ENCODE peak calls at places on chromosomes 3 and 15, in seven cellular contexts. One of them, this sample, is unnamed. For H3K9me3, the result is how much of the 10 kb centered on the place peaks cover.

GRCh38 chr3:171248426-171249115 is 211.6 kb downstream of the TNIK start:
- DNase-seq in Peyer's patch: no peak
- DNase-seq in left ventricle myocardium inferior: no peak
- DNase-seq in transverse colon: no peak
- DNase-seq in fibroblast of lung: no peak
- DNase-seq in Karpas-422: no peak
- DNase-seq in right lobe of liver: no peak
- DNase-seq in this sample: no peak

GRCh38 chr3:41579861-41580260 is 380.6 kb downstream of the CTNNB1 start:
- DNase-seq in Peyer's patch: no peak
- DNase-seq in left ventricle myocardium inferior: no peak
- DNase-seq in transverse colon: no peak
- DNase-seq in fibroblast of lung: no peak
- DNase-seq in Karpas-422: no peak
- DNase-seq in right lobe of liver: no peak
- DNase-seq in this sample: no peak

GRCh38 chr15:76196949-76197315 is 114.3 kb downstream of the ETFA start:
- DNase-seq in Peyer's patch: no peak
- DNase-seq in left ventricle myocardium inferior: peak
- DNase-seq in transverse colon: peak
- DNase-seq in fibroblast of lung: no peak
- DNase-seq in Karpas-422: no peak
- DNase-seq in right lobe of liver: no peak
- DNase-seq in this sample: no peak

GRCh38 chr15:58114812-58115211 is 23.4 kb upstream of the AQP9 start:
- DNase-seq in Peyer's patch: no peak
- DNase-seq in left ventricle myocardium inferior: no peak
- DNase-seq in transverse colon: no peak
- DNase-seq in fibroblast of lung: no peak
- DNase-seq in Karpas-422: no peak
- DNase-seq in right lobe of liver: no peak
- DNase-seq in this sample: no peak

GRCh38 chr3:144221771-144222170 is 250.1 kb downstream of the DIPK2A start:
- DNase-seq in Peyer's patch: no peak
- DNase-seq in left ventricle myocardium inferior: no peak
- DNase-seq in transverse colon: no peak
- DNase-seq in fibroblast of lung: no peak
- DNase-seq in Karpas-422: no peak
- DNase-seq in right lobe of liver: no peak
- DNase-seq in this sample: no peak

GRCh38 chr3:13479332-13479581 is 849 bp upstream of the HDAC11 start:
- DNase-seq in Peyer's patch: peak
- DNase-seq in left ventricle myocardium inferior: peak
- DNase-seq in transverse colon: no peak
- DNase-seq in fibroblast of lung: no peak
- DNase-seq in Karpas-422: no peak
- DNase-seq in right lobe of liver: peak
- DNase-seq in this sample: peak

GRCh38 chr3:11642455-11643162 is 1.1 kb downstream of the VGLL4 start:
- DNase-seq in Peyer's patch: peak
- DNase-seq in left ventricle myocardium inferior: peak
- DNase-seq in transverse colon: peak
- DNase-seq in fibroblast of lung: peak
- DNase-seq in Karpas-422: peak
- DNase-seq in right lobe of liver: peak
- DNase-seq in this sample: peak

GRCh38 chr3:10470666-10471336 is 34.6 kb downstream of the ATP2B2 start:
- DNase-seq in Peyer's patch: no peak
- DNase-seq in left ventricle myocardium inferior: no peak
- DNase-seq in transverse colon: no peak
- DNase-seq in fibroblast of lung: no peak
- DNase-seq in Karpas-422: no peak
- DNase-seq in right lobe of liver: no peak
- DNase-seq in this sample: no peak

GRCh38 chr3:185631108-185631507 is 45.0 kb downstream of the SENP2 start:
- DNase-seq in Peyer's patch: no peak
- DNase-seq in left ventricle myocardium inferior: no peak
- DNase-seq in transverse colon: no peak
- DNase-seq in fibroblast of lung: no peak
- DNase-seq in Karpas-422: no peak
- DNase-seq in right lobe of liver: no peak
- DNase-seq in this sample: no peak

GRCh38 chr3:197428117-197428761 is 127.5 kb downstream of the BDH1 start:
- DNase-seq in Peyer's patch: peak
- DNase-seq in left ventricle myocardium inferior: peak
- DNase-seq in transverse colon: peak
- DNase-seq in fibroblast of lung: peak
- DNase-seq in Karpas-422: peak
- DNase-seq in right lobe of liver: no peak
- DNase-seq in this sample: no peak

GRCh38 chr3:62036726-62037125 is 336.6 kb downstream of the FEZF2 start:
- DNase-seq in Peyer's patch: no peak
- DNase-seq in left ventricle myocardium inferior: no peak
- DNase-seq in transverse colon: no peak
- DNase-seq in fibroblast of lung: no peak
- DNase-seq in Karpas-422: no peak
- DNase-seq in right lobe of liver: no peak
- DNase-seq in this sample: no peak

GRCh38 chr15:25060472-25060803 is 105.7 kb downstream of the SNRPN start:
- DNase-seq in Peyer's patch: peak
- DNase-seq in left ventricle myocardium inferior: no peak
- DNase-seq in transverse colon: no peak
- DNase-seq in fibroblast of lung: no peak
- DNase-seq in Karpas-422: no peak
- DNase-seq in right lobe of liver: no peak
- DNase-seq in this sample: no peak
- H3K9me3 ChIP-seq in Peyer's patch: under half
- H3K9me3 ChIP-seq in left ventricle myocardium inferior: half or more
- H3K9me3 ChIP-seq in transverse colon: half or more
- H3K9me3 ChIP-seq in fibroblast of lung: under half
- H3K9me3 ChIP-seq in Karpas-422: half or more
- H3K9me3 ChIP-seq in right lobe of liver: under half
- H3K9me3 ChIP-seq in this sample: half or more

GRCh38 chr15:25188051-25188450 is 233.3 kb downstream of the SNRPN start:
- DNase-seq in Peyer's patch: no peak
- DNase-seq in left ventricle myocardium inferior: no peak
- DNase-seq in transverse colon: no peak
- DNase-seq in fibroblast of lung: no peak
- DNase-seq in Karpas-422: no peak
- DNase-seq in right lobe of liver: no peak
- DNase-seq in this sample: no peak

GRCh38 chr15:25186411-25186810 is 231.6 kb downstream of the SNRPN start:
- DNase-seq in Peyer's patch: no peak
- DNase-seq in left ventricle myocardium inferior: no peak
- DNase-seq in transverse colon: no peak
- DNase-seq in fibroblast of lung: no peak
- DNase-seq in Karpas-422: no peak
- DNase-seq in right lobe of liver: peak
- DNase-seq in this sample: no peak

GRCh38 chr15:25186906-25187645 is 232.3 kb downstream of the SNRPN start:
- DNase-seq in Peyer's patch: no peak
- DNase-seq in left ventricle myocardium inferior: no peak
- DNase-seq in transverse colon: no peak
- DNase-seq in fibroblast of lung: no peak
- DNase-seq in Karpas-422: no peak
- DNase-seq in right lobe of liver: no peak
- DNase-seq in this sample: no peak

GRCh38 chr15:25189551-25189950 is 234.8 kb downstream of the SNRPN start:
- DNase-seq in Peyer's patch: no peak
- DNase-seq in left ventricle myocardium inferior: no peak
- DNase-seq in transverse colon: no peak
- DNase-seq in fibroblast of lung: no peak
- DNase-seq in Karpas-422: no peak
- DNase-seq in right lobe of liver: no peak
- DNase-seq in this sample: no peak

GRCh38 chr15:25188551-25189101 is 233.8 kb downstream of the SNRPN start:
- DNase-seq in Peyer's patch: no peak
- DNase-seq in left ventricle myocardium inferior: no peak
- DNase-seq in transverse colon: no peak
- DNase-seq in fibroblast of lung: no peak
- DNase-seq in Karpas-422: no peak
- DNase-seq in right lobe of liver: no peak
- DNase-seq in this sample: no peak
- H3K9me3 ChIP-seq in Peyer's patch: under half
- H3K9me3 ChIP-seq in left ventricle myocardium inferior: under half
- H3K9me3 ChIP-seq in transverse colon: under half
- H3K9me3 ChIP-seq in fibroblast of lung: under half
- H3K9me3 ChIP-seq in Karpas-422: under half
- H3K9me3 ChIP-seq in right lobe of liver: under half
- H3K9me3 ChIP-seq in this sample: under half

DNA sequence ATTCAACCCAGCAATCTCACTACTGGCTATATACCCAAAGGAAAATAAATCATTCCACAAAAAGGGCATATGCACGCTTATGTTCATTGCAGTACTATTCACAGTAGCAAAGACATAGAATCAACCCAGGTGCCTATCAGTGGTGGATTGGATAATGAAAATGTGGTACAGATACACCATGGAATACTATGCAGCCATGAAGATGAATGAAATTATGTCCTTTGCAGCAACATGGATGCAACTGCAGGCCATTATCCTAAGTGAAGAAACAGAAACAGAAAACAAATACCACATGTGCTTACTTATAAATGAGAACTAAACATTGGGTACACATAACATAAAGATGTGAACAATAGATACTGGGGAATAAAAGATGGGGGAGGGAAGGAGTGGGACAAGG is 606.4 kb upstream of the GRM7 start:
- DNase-seq in Peyer's patch: no peak
- DNase-seq in left ventricle myocardium inferior: no peak
- DNase-seq in transverse colon: no peak
- DNase-seq in fibroblast of lung: no peak
- DNase-seq in Karpas-422: no peak
- DNase-seq in right lobe of liver: no peak
- DNase-seq in this sample: no peak
- H3K9me3 ChIP-seq in Peyer's patch: under half
- H3K9me3 ChIP-seq in left ventricle myocardium inferior: under half
- H3K9me3 ChIP-seq in transverse colon: under half
- H3K9me3 ChIP-seq in fibroblast of lung: under half
- H3K9me3 ChIP-seq in Karpas-422: under half
- H3K9me3 ChIP-seq in right lobe of liver: under half
- H3K9me3 ChIP-seq in this sample: under half

GRCh38 chr3:43048470-43048869 is 57.4 kb downstream of the POMGNT2 start:
- DNase-seq in Peyer's patch: no peak
- DNase-seq in left ventricle myocardium inferior: no peak
- DNase-seq in transverse colon: no peak
- DNase-seq in fibroblast of lung: no peak
- DNase-seq in Karpas-422: peak
- DNase-seq in right lobe of liver: no peak
- DNase-seq in this sample: no peak
- H3K9me3 ChIP-seq in Peyer's patch: under half
- H3K9me3 ChIP-seq in left ventricle myocardium inferior: half or more
- H3K9me3 ChIP-seq in transverse colon: under half
- H3K9me3 ChIP-seq in fibroblast of lung: under half
- H3K9me3 ChIP-seq in Karpas-422: under half
- H3K9me3 ChIP-seq in right lobe of liver: under half
- H3K9me3 ChIP-seq in this sample: under half

DNA sequence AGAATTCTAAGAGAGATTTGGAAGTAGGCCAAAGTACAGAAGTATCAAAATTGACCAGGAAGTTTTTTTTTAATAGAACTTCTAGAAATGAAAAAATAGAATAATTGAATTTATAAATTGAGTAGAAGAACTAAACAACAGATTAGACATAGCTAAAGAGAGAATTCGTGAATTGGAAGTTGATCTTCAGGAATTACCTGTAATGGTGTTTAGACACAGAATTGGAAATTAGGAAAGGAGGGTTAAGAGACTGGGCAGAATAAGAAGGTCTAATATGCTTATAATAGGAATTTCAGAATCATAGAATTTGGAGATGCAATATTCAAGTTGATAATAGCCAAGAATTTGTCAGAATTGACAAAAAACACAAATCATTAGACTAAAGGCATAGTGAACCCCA is 16.2 kb downstream of the ACVR2B start:
- DNase-seq in Peyer's patch: no peak
- DNase-seq in left ventricle myocardium inferior: no peak
- DNase-seq in transverse colon: no peak
- DNase-seq in fibroblast of lung: no peak
- DNase-seq in Karpas-422: no peak
- DNase-seq in right lobe of liver: no peak
- DNase-seq in this sample: no peak
- H3K9me3 ChIP-seq in Peyer's patch: under half
- H3K9me3 ChIP-seq in left ventricle myocardium inferior: under half
- H3K9me3 ChIP-seq in transverse colon: under half
- H3K9me3 ChIP-seq in fibroblast of lung: under half
- H3K9me3 ChIP-seq in Karpas-422: under half
- H3K9me3 ChIP-seq in right lobe of liver: under half
- H3K9me3 ChIP-seq in this sample: under half

DNA sequence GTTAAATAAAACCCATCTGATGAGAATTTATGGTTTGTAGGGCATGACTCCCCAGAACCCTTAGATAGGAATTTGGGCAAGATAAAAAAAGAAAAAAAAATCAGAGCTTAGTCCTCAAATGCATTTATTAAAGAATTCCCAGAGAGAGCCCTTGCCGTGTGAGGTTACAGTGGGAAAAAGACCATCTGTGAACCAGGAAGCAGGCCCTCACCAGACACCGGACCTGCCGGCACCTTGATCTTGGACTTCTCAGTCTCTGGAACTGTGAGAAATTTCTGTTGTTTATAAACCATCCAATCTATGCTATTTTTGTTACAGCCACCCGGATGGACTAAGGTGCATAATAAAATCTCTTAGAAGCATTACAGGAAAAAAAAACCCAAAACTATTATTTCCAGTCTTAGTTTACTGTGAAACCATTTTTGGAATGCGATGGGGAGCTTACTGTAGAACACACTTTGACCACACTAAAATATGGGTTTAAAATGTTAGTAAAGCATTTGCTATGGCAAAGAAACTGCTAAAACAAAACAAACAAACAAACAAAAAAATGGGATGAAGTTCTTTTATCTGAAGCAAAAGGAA is 72.2 kb downstream of the LEKR1 start:
- DNase-seq in Peyer's patch: no peak
- DNase-seq in left ventricle myocardium inferior: no peak
- DNase-seq in transverse colon: no peak
- DNase-seq in fibroblast of lung: peak
- DNase-seq in Karpas-422: no peak
- DNase-seq in right lobe of liver: no peak
- DNase-seq in this sample: no peak
- H3K9me3 ChIP-seq in Peyer's patch: under half
- H3K9me3 ChIP-seq in left ventricle myocardium inferior: under half
- H3K9me3 ChIP-seq in transverse colon: under half
- H3K9me3 ChIP-seq in fibroblast of lung: under half
- H3K9me3 ChIP-seq in Karpas-422: under half
- H3K9me3 ChIP-seq in right lobe of liver: under half
- H3K9me3 ChIP-seq in this sample: under half